ENCODE peak calls at places on chromosomes 1 and 21, in ten cellular contexts. W is iris pigment epithelial cell; M is smooth muscle cell of the brain vasculature; H is effector memory CD8-positive, alpha-beta T cell; Z is Right ventricle myocardium inferior; N is retina; L is activated CD4-positive, alpha-beta T cell treated with anti-CD3 and anti-CD28 coated beads for 24 hours; C is GM23248; S is germinal center; A is effector memory CD4-positive, alpha-beta T cell. R is an unnamed sample.

GRCh38 chr21:24375201-24375600 is 1232.1 kb downstream of the MRPL39 start:
- DNase-seq in L (peak; percentile 2), H (no peak), C (no peak), W (no peak), N (no peak), A (no peak), S (no peak), M (no peak), Z (no peak), R (no peak)

GRCh38 chr1:64909021-64909420 is 57.3 kb downstream of the JAK1 start:
- DNase-seq in L (no peak), S (no peak), W (no peak), C (peak; percentile 31), Z (no peak), N (no peak), H (no peak), M (no peak), A (no peak), R (no peak)

GRCh38 chr1:218658899-218659298 is 313.8 kb downstream of the TGFB2 start:
- DNase-seq in L (no peak), M (no peak), A (no peak), S (no peak), W (peak; percentile 93), N (no peak), Z (no peak), H (no peak), C (peak; percentile 91), R (no peak)

GRCh38 chr1:100539836-100540536 is 2.0 kb downstream of the GPR88 start:
- DNase-seq in S (no peak), L (no peak), H (no peak), A (no peak), Z (peak; percentile 73), M (no peak), N (peak; percentile 84), W (peak; percentile 40), C (peak; percentile 55), R (no peak)

GRCh38 chr1:247506831-247507230 is 29.4 kb downstream of the OR2C3 start:
- DNase-seq in N (no peak), C (no peak), H (no peak), M (no peak), S (no peak), L (no peak), A (no peak), Z (no peak), W (no peak), R (no peak)

GRCh38 chr1:118825619-118826018 is 162.5 kb downstream of the TBX15 start:
- DNase-seq in Z (no peak), W (no peak), A (no peak), S (no peak), L (no peak), C (no peak), N (no peak), H (no peak), M (no peak), R (no peak)

GRCh38 chr1:14668448-14669029 is 70.1 kb downstream of the KAZN start:
- DNase-seq in L (no peak), M (no peak), H (no peak), A (no peak), Z (no peak), C (no peak), N (no peak), S (no peak), W (no peak), R (no peak)

GRCh38 chr1:243407284-243408018 is 151.6 kb downstream of the SDCCAG8 start:
- DNase-seq in Z (no peak), H (no peak), M (no peak), W (peak; percentile 82), C (peak; percentile 38), N (no peak), L (no peak), S (no peak), A (no peak), R (no peak)

GRCh38 chr1:88175631-88176226 is 508.3 kb upstream of the PKN2 start:
- DNase-seq in L (no peak), Z (no peak), C (no peak), A (no peak), M (no peak), W (peak; percentile 38), N (no peak), H (no peak), S (no peak), R (no peak)

GRCh38 chr1:207868769-207869721 is 41.9 kb downstream of the CD34 start:
- DNase-seq in W (peak; percentile 63), H (peak; percentile 60), M (peak; percentile 67), L (peak; percentile 42), A (peak; percentile 52), S (peak; percentile 84), Z (peak; percentile 92), C (peak; percentile 88), N (peak; percentile 95), R (peak; percentile 55)

GRCh38 chr21:35716886-35717285 is 343.4 kb downstream of the SETD4 start:
- DNase-seq in W (no peak), S (no peak), L (no peak), N (no peak), A (no peak), C (no peak), M (no peak), H (no peak), Z (no peak), R (no peak)

GRCh38 chr1:202210370-202210769 is 16.8 kb downstream of the LGR6 start:
- DNase-seq in Z (no peak), C (peak; percentile 43), N (no peak), M (no peak), H (no peak), S (no peak), A (no peak), W (peak; percentile 42), L (no peak), R (peak; percentile 7)

GRCh38 chr1:228497817-228498216 is 10.6 kb downstream of the RNF187 start:
- DNase-seq in S (no peak), Z (no peak), A (no peak), M (no peak), H (no peak), C (no peak), L (no peak), N (no peak), W (no peak), R (no peak)

GRCh38 chr1:228267962-228268890 is 60.4 kb downstream of the OBSCN start:
- DNase-seq in N (no peak), M (no peak), W (no peak), L (no peak), H (no peak), Z (no peak), A (no peak), S (no peak), C (no peak), R (no peak)

GRCh38 chr1:177854951-177855350 is 114.9 kb downstream of the SEC16B start:
- DNase-seq in A (no peak), M (no peak), Z (no peak), C (no peak), S (no peak), H (no peak), N (no peak), W (no peak), L (no peak), R (no peak)

GRCh38 chr1:15691434-15692032 is 7.4 kb downstream of the PLEKHM2 start:
- DNase-seq in H (no peak), Z (no peak), W (no peak), S (no peak), M (no peak), A (no peak), C (peak; percentile 50), N (no peak), L (no peak), R (no peak)

GRCh38 chr1:193077991-193078390 is 18.6 kb downstream of the RO60 start:
- DNase-seq in C (peak; percentile 24), S (no peak), L (no peak), H (no peak), Z (no peak), M (no peak), W (peak; percentile 62), A (no peak), N (no peak), R (no peak)

R was measured in hypothalamus.